ENCODE peak calls at places on chromosomes 3 and 15, in ten cellular contexts. E is ovary, K is astrocyte of the spinal cord, A is epithelial cell of proximal tubule, P is cardiac fibroblast, H is A673, G is left lung, T is A549, N is heart left ventricle, U is body of pancreas. M is an unnamed sample.
A peak's percentile ranks its signal among the peaks of the same experiment; 100 is the strongest.

GRCh38 chr3:12810013-12810780 is 13.7 kb downstream of the CAND2 start:
- DNase-seq in E (peak; percentile 98), K (peak; percentile 92), A (peak; percentile 19), P (peak; percentile 94), H (peak; percentile 96), G (peak; percentile 96), T (peak; percentile 91), N (peak; percentile 98), U (peak; percentile 98), M (peak; percentile 56)

GRCh38 chr3:126433496-126434263 is 39.0 kb downstream of the CFAP100 start:
- DNase-seq in E (peak; percentile 4), K (no peak), A (no peak), P (no peak), H (peak; percentile 43), G (no peak), T (no peak), N (peak; percentile 79), U (no peak), M (no peak)

GRCh38 chr15:40959331-40960141 is 6.3 kb downstream of the CHAC1 start:
- DNase-seq in E (no peak), K (no peak), A (no peak), P (no peak), H (no peak), G (no peak), T (no peak), N (no peak), U (no peak), M (no peak)

GRCh38 chr15:57743424-57743823 is 36.9 kb downstream of the POLR2M start:
- DNase-seq in E (no peak), K (no peak), A (no peak), P (no peak), H (peak; percentile 26), G (no peak), T (peak; percentile 27), N (no peak), U (no peak), M (no peak)

GRCh38 chr3:149632225-149632624 is 25.6 kb downstream of the WWTR1 start:
- DNase-seq in E (no peak), K (no peak), A (no peak), P (no peak), H (no peak), G (no peak), T (no peak), N (no peak), U (no peak), M (no peak)

GRCh38 chr15:40307421-40308165 is at the start of gene PLCB2:
- DNase-seq in E (no peak), K (no peak), A (no peak), P (no peak), H (no peak), G (peak; percentile 70), T (no peak), N (peak; percentile 81), U (no peak), M (no peak)

GRCh38 chr3:150020527-150020926 is 49.8 kb upstream of the PFN2 start:
- DNase-seq in E (no peak), K (peak; percentile 26), A (no peak), P (no peak), H (no peak), G (no peak), T (no peak), N (no peak), U (no peak), M (no peak)

GRCh38 chr15:69491051-69491505 is 38.5 kb downstream of the RPLP1 start:
- DNase-seq in E (no peak), K (no peak), A (no peak), P (peak; percentile 59), H (no peak), G (no peak), T (no peak), N (no peak), U (no peak), M (no peak)

GRCh38 chr15:99566157-99566900 is 545 bp downstream of the MEF2A start:
- DNase-seq in E (peak; percentile 37), K (peak; percentile 6), A (no peak), P (no peak), H (peak; percentile 31), G (peak; percentile 40), T (no peak), N (no peak), U (peak; percentile 22), M (no peak)

GRCh38 chr15:68374346-68374745 is 57.6 kb downstream of the ITGA11 start:
- DNase-seq in E (no peak), K (no peak), A (no peak), P (no peak), H (no peak), G (peak; percentile 18), T (no peak), N (no peak), U (no peak), M (no peak)

GRCh38 chr3:61944736-61945135 is 383.4 kb downstream of the PTPRG start:
- DNase-seq in E (no peak), K (no peak), A (no peak), P (no peak), H (no peak), G (no peak), T (no peak), N (no peak), U (no peak), M (no peak)

GRCh38 chr3:33722186-33722585 is 4.1 kb upstream of the CLASP2 start:
- DNase-seq in E (no peak), K (peak; percentile 27), A (no peak), P (no peak), H (peak; percentile 59), G (no peak), T (no peak), N (no peak), U (no peak), M (no peak)

GRCh38 chr3:46574881-46575576 is 8.9 kb upstream of the LRRC2 start:
- DNase-seq in E (no peak), K (no peak), A (no peak), P (no peak), H (no peak), G (no peak), T (no peak), N (no peak), U (no peak), M (no peak)

GRCh38 chr3:23669541-23670255 is 136.1 kb upstream of the UBE2E1 start:
- DNase-seq in E (no peak), K (no peak), A (no peak), P (peak; percentile 26), H (no peak), G (no peak), T (no peak), N (no peak), U (no peak), M (no peak)

GRCh38 chr3:22129101-22129500 is 378.1 kb upstream of the ZNF385D start:
- DNase-seq in E (no peak), K (no peak), A (no peak), P (no peak), H (no peak), G (no peak), T (no peak), N (no peak), U (no peak), M (no peak)

GRCh38 chr15:98311566-98312188 is 336.7 kb upstream of the IGF1R start:
- DNase-seq in E (peak; percentile 52), K (peak; percentile 71), A (peak; percentile 38), P (peak; percentile 76), H (peak; percentile 83), G (peak; percentile 61), T (peak; percentile 80), N (no peak), U (peak; percentile 76), M (peak; percentile 24)
- H3K4me3 ChIP-seq in E (no peak overlapping the region), K (no peak overlapping the region), A (no peak overlapping the region), P (no peak overlapping the region), H (no peak overlapping the region), G (no peak overlapping the region), T (no peak overlapping the region), N (no peak overlapping the region), U (no peak overlapping the region), M (no peak overlapping the region)

GRCh38 chr15:53665930-53666329 is 93.5 kb downstream of the WDR72 start:
- DNase-seq in E (no peak), K (peak; percentile 16), A (no peak), P (no peak), H (no peak), G (no peak), T (no peak), N (no peak), U (no peak), M (no peak)
- TF ChIP-seq CTCF in E (no peak), K (peak; percentile 56), A (peak; percentile 46), P (no peak), H (peak; percentile 15), G (no peak), T (peak; percentile 59), N (no peak), U (peak; percentile 12), M (no peak)

DNA sequence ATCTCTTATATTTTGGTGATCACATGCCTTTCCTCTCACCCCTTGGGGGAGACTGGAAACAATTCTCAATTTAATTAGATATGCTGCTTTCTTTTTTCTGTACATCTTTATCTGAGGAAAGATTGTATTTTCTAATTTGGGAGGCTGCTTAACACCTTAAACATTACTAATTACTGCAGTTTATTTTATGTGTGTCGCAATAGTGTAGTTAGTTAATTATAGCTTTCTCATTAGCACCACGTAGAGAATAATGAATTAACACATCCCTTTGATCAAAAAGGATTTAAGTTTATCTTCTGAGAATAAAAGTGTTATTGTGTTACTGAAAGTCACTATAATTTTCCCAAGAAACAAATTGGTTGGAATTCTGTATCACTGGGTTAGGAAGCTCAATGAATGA is 4.2 kb downstream of the CHL1 start:
- DNase-seq in E (no peak), K (no peak), A (no peak), P (no peak), H (no peak), G (no peak), T (no peak), N (no peak), U (no peak), M (no peak)
- H3K4me3 ChIP-seq in E (no peak overlapping the region), K (no peak overlapping the region), A (no peak overlapping the region), P (no peak overlapping the region), H (no peak overlapping the region), G (no peak overlapping the region), T (no peak overlapping the region), N (no peak overlapping the region), U (no peak overlapping the region), M (no peak overlapping the region)

GRCh38 chr3:55623786-55624185 is 136.7 kb upstream of the WNT5A start:
- DNase-seq in E (no peak), K (no peak), A (no peak), P (no peak), H (no peak), G (no peak), T (no peak), N (no peak), U (no peak), M (no peak)

GRCh38 chr3:55624238-55624637 is 137.1 kb upstream of the WNT5A start:
- DNase-seq in E (no peak), K (peak; percentile 36), A (no peak), P (no peak), H (no peak), G (peak; percentile 35), T (no peak), N (no peak), U (no peak), M (no peak)

GRCh38 chr3:55622733-55623132 is 135.6 kb upstream of the WNT5A start:
- DNase-seq in E (no peak), K (no peak), A (no peak), P (no peak), H (no peak), G (no peak), T (no peak), N (no peak), U (no peak), M (no peak)

GRCh38 chr3:55629432-55629831 is 142.3 kb upstream of the WNT5A start:
- DNase-seq in E (peak; percentile 48), K (no peak), A (no peak), P (peak; percentile 9), H (no peak), G (no peak), T (no peak), N (no peak), U (peak; percentile 50), M (no peak)

GRCh38 chr3:55626284-55626675 is 139.2 kb upstream of the WNT5A start:
- DNase-seq in E (no peak), K (no peak), A (no peak), P (no peak), H (no peak), G (no peak), T (no peak), N (no peak), U (no peak), M (no peak)
- TF ChIP-seq CTCF in E (no peak), K (no peak), A (no peak), P (no peak), H (no peak), G (no peak), T (no peak), N (no peak), U (no peak), M (no peak)

M was measured in GM12864.